ENCODE peak calls at places on chromosomes 6 and 20, in six cellular contexts. One of them, this sample, is unnamed.

GRCh38 chr20:46458891-46459750 is 52.7 kb upstream of the ELMO2 start:
- DNase-seq in NCI-H2029 treated with DMSO at 0.1 percent for 48 hours: peak
- DNase-seq in activated naive CD4-positive, alpha-beta T cell treated with anti-CD3 and anti-CD28 coated beads, Interleukin-2, amount 10 ng/mL, durations not matched to agents 7 days and 5 days: no peak
- DNase-seq in MCF 10A: no peak
- DNase-seq in cardiac fibroblast: peak
- DNase-seq in transverse colon: peak
- DNase-seq in this sample: no peak

GRCh38 chr6:136446579-136447182 is 103.5 kb downstream of the MAP7 start:
- DNase-seq in NCI-H2029 treated with DMSO at 0.1 percent for 48 hours: no peak
- DNase-seq in cardiac fibroblast: peak
- DNase-seq in activated naive CD4-positive, alpha-beta T cell treated with anti-CD3 and anti-CD28 coated beads, Interleukin-2, amount 10 ng/mL, durations not matched to agents 7 days and 5 days: no peak
- DNase-seq in transverse colon: no peak
- DNase-seq in MCF 10A: peak
- DNase-seq in this sample: no peak

GRCh38 chr6:90198758-90199425 is 97.8 kb downstream of the BACH2 start:
- DNase-seq in transverse colon: no peak
- DNase-seq in MCF 10A: no peak
- DNase-seq in NCI-H2029 treated with DMSO at 0.1 percent for 48 hours: no peak
- DNase-seq in cardiac fibroblast: no peak
- DNase-seq in activated naive CD4-positive, alpha-beta T cell treated with anti-CD3 and anti-CD28 coated beads, Interleukin-2, amount 10 ng/mL, durations not matched to agents 7 days and 5 days: no peak
- DNase-seq in this sample: no peak

GRCh38 chr20:51121901-51122412 is 99.0 kb upstream of the KCNG1 start:
- DNase-seq in cardiac fibroblast: no peak
- DNase-seq in NCI-H2029 treated with DMSO at 0.1 percent for 48 hours: no peak
- DNase-seq in activated naive CD4-positive, alpha-beta T cell treated with anti-CD3 and anti-CD28 coated beads, Interleukin-2, amount 10 ng/mL, durations not matched to agents 7 days and 5 days: no peak
- DNase-seq in MCF 10A: peak
- DNase-seq in transverse colon: no peak
- DNase-seq in this sample: no peak

GRCh38 chr6:32637883-32638282 is 677 bp downstream of the HLA-DQA1 start:
- DNase-seq in activated naive CD4-positive, alpha-beta T cell treated with anti-CD3 and anti-CD28 coated beads, Interleukin-2, amount 10 ng/mL, durations not matched to agents 7 days and 5 days: no peak
- DNase-seq in cardiac fibroblast: no peak
- DNase-seq in transverse colon: no peak
- DNase-seq in NCI-H2029 treated with DMSO at 0.1 percent for 48 hours: no peak
- DNase-seq in MCF 10A: no peak
- DNase-seq in this sample: no peak

GRCh38 chr20:63009988-63010769 is 3.4 kb upstream of the BHLHE23 start:
- DNase-seq in cardiac fibroblast: no peak
- DNase-seq in MCF 10A: no peak
- DNase-seq in NCI-H2029 treated with DMSO at 0.1 percent for 48 hours: peak
- DNase-seq in activated naive CD4-positive, alpha-beta T cell treated with anti-CD3 and anti-CD28 coated beads, Interleukin-2, amount 10 ng/mL, durations not matched to agents 7 days and 5 days: peak
- DNase-seq in transverse colon: peak
- DNase-seq in this sample: no peak

GRCh38 chr20:221258-221830 is 5.7 kb upstream of the DEFB129 start:
- DNase-seq in cardiac fibroblast: no peak
- DNase-seq in MCF 10A: no peak
- DNase-seq in transverse colon: no peak
- DNase-seq in activated naive CD4-positive, alpha-beta T cell treated with anti-CD3 and anti-CD28 coated beads, Interleukin-2, amount 10 ng/mL, durations not matched to agents 7 days and 5 days: no peak
- DNase-seq in NCI-H2029 treated with DMSO at 0.1 percent for 48 hours: no peak
- DNase-seq in this sample: no peak

GRCh38 chr20:46388945-46389344 is 17.5 kb downstream of the ELMO2 start:
- DNase-seq in NCI-H2029 treated with DMSO at 0.1 percent for 48 hours: no peak
- DNase-seq in activated naive CD4-positive, alpha-beta T cell treated with anti-CD3 and anti-CD28 coated beads, Interleukin-2, amount 10 ng/mL, durations not matched to agents 7 days and 5 days: no peak
- DNase-seq in cardiac fibroblast: no peak
- DNase-seq in MCF 10A: no peak
- DNase-seq in transverse colon: no peak
- DNase-seq in this sample: no peak

GRCh38 chr6:33427585-33428218 is 7.8 kb downstream of the SYNGAP1 start:
- DNase-seq in activated naive CD4-positive, alpha-beta T cell treated with anti-CD3 and anti-CD28 coated beads, Interleukin-2, amount 10 ng/mL, durations not matched to agents 7 days and 5 days: peak
- DNase-seq in NCI-H2029 treated with DMSO at 0.1 percent for 48 hours: no peak
- DNase-seq in MCF 10A: no peak
- DNase-seq in transverse colon: peak
- DNase-seq in cardiac fibroblast: no peak
- DNase-seq in this sample: peak

GRCh38 chr6:40286721-40287120 is 300.4 kb downstream of the LRFN2 start:
- DNase-seq in transverse colon: no peak
- DNase-seq in MCF 10A: no peak
- DNase-seq in cardiac fibroblast: no peak
- DNase-seq in activated naive CD4-positive, alpha-beta T cell treated with anti-CD3 and anti-CD28 coated beads, Interleukin-2, amount 10 ng/mL, durations not matched to agents 7 days and 5 days: no peak
- DNase-seq in NCI-H2029 treated with DMSO at 0.1 percent for 48 hours: no peak
- DNase-seq in this sample: no peak

GRCh38 chr6:41871677-41872076 is 23.5 kb downstream of the USP49 start:
- DNase-seq in NCI-H2029 treated with DMSO at 0.1 percent for 48 hours: no peak
- DNase-seq in cardiac fibroblast: no peak
- DNase-seq in transverse colon: no peak
- DNase-seq in MCF 10A: no peak
- DNase-seq in activated naive CD4-positive, alpha-beta T cell treated with anti-CD3 and anti-CD28 coated beads, Interleukin-2, amount 10 ng/mL, durations not matched to agents 7 days and 5 days: no peak
- DNase-seq in this sample: no peak

GRCh38 chr6:159730277-159730676 is 3.0 kb downstream of the WTAP start:
- DNase-seq in activated naive CD4-positive, alpha-beta T cell treated with anti-CD3 and anti-CD28 coated beads, Interleukin-2, amount 10 ng/mL, durations not matched to agents 7 days and 5 days: no peak
- DNase-seq in cardiac fibroblast: no peak
- DNase-seq in transverse colon: no peak
- DNase-seq in NCI-H2029 treated with DMSO at 0.1 percent for 48 hours: no peak
- DNase-seq in MCF 10A: no peak
- DNase-seq in this sample: no peak

GRCh38 chr6:45661667-45662066 is 283.9 kb upstream of the SUPT3H start:
- DNase-seq in MCF 10A: no peak
- DNase-seq in NCI-H2029 treated with DMSO at 0.1 percent for 48 hours: no peak
- DNase-seq in cardiac fibroblast: peak
- DNase-seq in transverse colon: no peak
- DNase-seq in activated naive CD4-positive, alpha-beta T cell treated with anti-CD3 and anti-CD28 coated beads, Interleukin-2, amount 10 ng/mL, durations not matched to agents 7 days and 5 days: no peak
- DNase-seq in this sample: no peak

GRCh38 chr20:63118786-63119450 is 97.0 kb downstream of the YTHDF1 start:
- DNase-seq in activated naive CD4-positive, alpha-beta T cell treated with anti-CD3 and anti-CD28 coated beads, Interleukin-2, amount 10 ng/mL, durations not matched to agents 7 days and 5 days: no peak
- DNase-seq in transverse colon: no peak
- DNase-seq in MCF 10A: no peak
- DNase-seq in NCI-H2029 treated with DMSO at 0.1 percent for 48 hours: no peak
- DNase-seq in cardiac fibroblast: no peak
- DNase-seq in this sample: no peak

GRCh38 chr6:26020983-26021349 is 58.4 kb downstream of the TRIM38 start:
- DNase-seq in transverse colon: peak
- DNase-seq in MCF 10A: peak
- DNase-seq in cardiac fibroblast: peak
- DNase-seq in NCI-H2029 treated with DMSO at 0.1 percent for 48 hours: no peak
- DNase-seq in activated naive CD4-positive, alpha-beta T cell treated with anti-CD3 and anti-CD28 coated beads, Interleukin-2, amount 10 ng/mL, durations not matched to agents 7 days and 5 days: peak
- DNase-seq in this sample: peak

GRCh38 chr6:119661078-119661477 is 311.5 kb upstream of the MAN1A1 start:
- DNase-seq in MCF 10A: no peak
- DNase-seq in transverse colon: no peak
- DNase-seq in NCI-H2029 treated with DMSO at 0.1 percent for 48 hours: no peak
- DNase-seq in activated naive CD4-positive, alpha-beta T cell treated with anti-CD3 and anti-CD28 coated beads, Interleukin-2, amount 10 ng/mL, durations not matched to agents 7 days and 5 days: no peak
- DNase-seq in cardiac fibroblast: no peak
- DNase-seq in this sample: no peak

GRCh38 chr20:53408728-53409157 is 184.9 kb downstream of the ZNF217 start:
- DNase-seq in transverse colon: no peak
- DNase-seq in activated naive CD4-positive, alpha-beta T cell treated with anti-CD3 and anti-CD28 coated beads, Interleukin-2, amount 10 ng/mL, durations not matched to agents 7 days and 5 days: no peak
- DNase-seq in NCI-H2029 treated with DMSO at 0.1 percent for 48 hours: peak
- DNase-seq in MCF 10A: no peak
- DNase-seq in cardiac fibroblast: peak
- DNase-seq in this sample: no peak

GRCh38 chr6:2857580-2858337 is 16.1 kb upstream of the SERPINB1 start:
- DNase-seq in activated naive CD4-positive, alpha-beta T cell treated with anti-CD3 and anti-CD28 coated beads, Interleukin-2, amount 10 ng/mL, durations not matched to agents 7 days and 5 days: peak
- DNase-seq in MCF 10A: peak
- DNase-seq in transverse colon: peak
- DNase-seq in cardiac fibroblast: peak
- DNase-seq in NCI-H2029 treated with DMSO at 0.1 percent for 48 hours: no peak
- DNase-seq in this sample: peak